ENCODE peak calls at places on chromosome 14, in five cellular contexts. V, S, I, H and Y are unnamed samples. For H3K4me1, the result is how much of the 10 kb centered on the place peaks cover.

GRCh38 chr14:100106260-100106659 is 41.0 kb downstream of the EVL start:
- DNase-seq in V (no peak), S (no peak), I (no peak), H (no peak), Y (peak)

GRCh38 chr14:55077691-55078151 is 26.3 kb downstream of the MAPK1IP1L start:
- DNase-seq in V (peak), S (no peak), I (no peak), H (no peak), Y (no peak)

GRCh38 chr14:24246765-24247212 is 4.4 kb upstream of the TINF2 start:
- DNase-seq in V (no peak), S (no peak), I (no peak), H (no peak), Y (no peak)

GRCh38 chr14:52351561-52352491 is 37.7 kb downstream of the PTGER2 start:
- DNase-seq in V (peak), S (no peak), I (no peak), H (no peak), Y (no peak)

GRCh38 chr14:86654558-86655184 is 1124.7 kb downstream of the FLRT2 start:
- DNase-seq in V (peak), S (peak), I (no peak), H (no peak), Y (no peak)

GRCh38 chr14:22131749-22132476 is 457.1 kb downstream of the DAD1 start:
- DNase-seq in V (no peak), S (peak), I (no peak), H (no peak), Y (no peak)

GRCh38 chr14:55850803-55851202 is 267.4 kb upstream of the PELI2 start:
- DNase-seq in V (peak), S (peak), I (no peak), H (no peak), Y (no peak)

GRCh38 chr14:28707814-28708213 is 58.8 kb upstream of the FOXG1 start:
- DNase-seq in V (peak), S (no peak), I (no peak), H (no peak), Y (no peak)

GRCh38 chr14:32471183-32471582 is 142.1 kb downstream of the AKAP6 start:
- DNase-seq in V (no peak), S (no peak), I (no peak), H (no peak), Y (no peak)

GRCh38 chr14:32472081-32472480 is 143.0 kb downstream of the AKAP6 start:
- DNase-seq in V (no peak), S (no peak), I (no peak), H (no peak), Y (no peak)

GRCh38 chr14:32470161-32470705 is 141.1 kb downstream of the AKAP6 start:
- DNase-seq in V (no peak), S (no peak), I (no peak), H (no peak), Y (no peak)

GRCh38 chr14:32468955-32469354 is 139.9 kb downstream of the AKAP6 start:
- DNase-seq in V (peak), S (peak), I (no peak), H (no peak), Y (no peak)

GRCh38 chr14:32469388-32470160 is 140.5 kb downstream of the AKAP6 start:
- DNase-seq in V (peak), S (peak), I (no peak), H (no peak), Y (no peak)
- H3K4me1 ChIP-seq in V (under half), S (under half), I (under half), H (under half), Y (under half)

GRCh38 chr14:73747386-73748211 is 33.4 kb upstream of the PNMA1 start:
- DNase-seq in V (no peak), S (no peak), I (no peak), H (no peak), Y (no peak)
- H3K4me1 ChIP-seq in V (under half), S (half or more), I (half or more), H (half or more), Y (half or more)

GRCh38 chr14:101835166-101835557 is 73.7 kb downstream of the PPP2R5C start:
- DNase-seq in V (no peak), S (no peak), I (no peak), H (no peak), Y (no peak)
- H3K4me1 ChIP-seq in V (under half), S (under half), I (under half), H (half or more), Y (under half)

GRCh38 chr14:105486974-105487448 is 325 bp downstream of the CRIP1 start:
- DNase-seq in V (no peak), S (no peak), I (peak), H (peak), Y (no peak)
- H3K4me1 ChIP-seq in V (half or more), S (under half), I (under half), H (half or more), Y (half or more)

GRCh38 chr14:68379510-68380303 is 413.2 kb downstream of the ZFP36L1 start:
- DNase-seq in V (no peak), S (no peak), I (no peak), H (peak), Y (no peak)
- H3K4me1 ChIP-seq in V (under half), S (under half), I (under half), H (half or more), Y (half or more)